ENCODE peak calls at places on chromosomes 6 and 20, in nine cellular contexts. G is mesenchymal stem cell; X is body of pancreas; Z is left ventricle myocardium inferior; Y is hepatocyte; T is CD8-positive, alpha-beta memory T cell; A is PC-3; I is psoas muscle; H is naive thymus-derived CD4-positive, alpha-beta T cell. M is an unnamed sample. For H3K36me3 and H3K27me3, the result is how much of the 10 kb centered on the place peaks cover.

GRCh38 chr20:20205862-20206236 is 153.5 kb downstream of the CFAP61 start:
- DNase-seq in G (no peak), X (no peak), Z (no peak), Y (no peak), T (no peak), A (no peak), I (no peak), H (no peak), M (no peak)

GRCh38 chr6:163529605-163530004 is 115.1 kb downstream of the QKI start:
- DNase-seq in G (peak), X (no peak), Z (no peak), Y (peak), T (no peak), A (peak), I (no peak), H (no peak), M (no peak)

GRCh38 chr20:53642196-53643030 is 48.8 kb upstream of the ZNF217 start:
- DNase-seq in G (peak), X (peak), Z (no peak), Y (peak), T (peak), A (peak), I (no peak), H (no peak), M (peak)

GRCh38 chr6:154703094-154703493 is 30.1 kb upstream of the SCAF8 start:
- DNase-seq in G (no peak), X (no peak), Z (no peak), Y (no peak), T (no peak), A (no peak), I (no peak), H (no peak), M (peak)

GRCh38 chr6:19032486-19033295 is 645.5 kb downstream of the RNF144B start:
- DNase-seq in G (no peak), X (no peak), Z (no peak), Y (no peak), T (no peak), A (no peak), I (no peak), H (no peak), M (no peak)

GRCh38 chr6:166615059-166615770 is 11.8 kb downstream of the RPS6KA2 start:
- DNase-seq in G (peak), X (no peak), Z (peak), Y (no peak), T (no peak), A (no peak), I (peak), H (no peak), M (no peak)

GRCh38 chr20:53681352-53682212 is 87.9 kb upstream of the ZNF217 start:
- DNase-seq in G (no peak), X (peak), Z (no peak), Y (no peak), T (no peak), A (no peak), I (no peak), H (no peak), M (no peak)

GRCh38 chr6:23212398-23212797 is 643.0 kb downstream of the HDGFL1 start:
- DNase-seq in G (no peak), X (no peak), Z (no peak), Y (no peak), T (no peak), A (no peak), I (no peak), H (no peak), M (no peak)

GRCh38 chr6:11414564-11414963 is 123.0 kb upstream of the TMEM170B start:
- DNase-seq in G (no peak), X (no peak), Z (no peak), Y (peak), T (peak), A (peak), I (no peak), H (peak), M (no peak)

GRCh38 chr6:53544050-53544499 is 826 bp downstream of the GCLC start:
- DNase-seq in G (peak), X (no peak), Z (no peak), Y (peak), T (no peak), A (peak), I (no peak), H (no peak), M (no peak)

GRCh38 chr6:48236375-48236774 is 125.4 kb upstream of the PTCHD4 start:
- DNase-seq in G (no peak), X (no peak), Z (no peak), Y (no peak), T (no peak), A (no peak), I (no peak), H (no peak), M (no peak)

GRCh38 chr6:20906938-20907337 is 372.7 kb downstream of the CDKAL1 start:
- DNase-seq in G (peak), X (no peak), Z (no peak), Y (no peak), T (no peak), A (peak), I (no peak), H (no peak), M (no peak)

DNA sequence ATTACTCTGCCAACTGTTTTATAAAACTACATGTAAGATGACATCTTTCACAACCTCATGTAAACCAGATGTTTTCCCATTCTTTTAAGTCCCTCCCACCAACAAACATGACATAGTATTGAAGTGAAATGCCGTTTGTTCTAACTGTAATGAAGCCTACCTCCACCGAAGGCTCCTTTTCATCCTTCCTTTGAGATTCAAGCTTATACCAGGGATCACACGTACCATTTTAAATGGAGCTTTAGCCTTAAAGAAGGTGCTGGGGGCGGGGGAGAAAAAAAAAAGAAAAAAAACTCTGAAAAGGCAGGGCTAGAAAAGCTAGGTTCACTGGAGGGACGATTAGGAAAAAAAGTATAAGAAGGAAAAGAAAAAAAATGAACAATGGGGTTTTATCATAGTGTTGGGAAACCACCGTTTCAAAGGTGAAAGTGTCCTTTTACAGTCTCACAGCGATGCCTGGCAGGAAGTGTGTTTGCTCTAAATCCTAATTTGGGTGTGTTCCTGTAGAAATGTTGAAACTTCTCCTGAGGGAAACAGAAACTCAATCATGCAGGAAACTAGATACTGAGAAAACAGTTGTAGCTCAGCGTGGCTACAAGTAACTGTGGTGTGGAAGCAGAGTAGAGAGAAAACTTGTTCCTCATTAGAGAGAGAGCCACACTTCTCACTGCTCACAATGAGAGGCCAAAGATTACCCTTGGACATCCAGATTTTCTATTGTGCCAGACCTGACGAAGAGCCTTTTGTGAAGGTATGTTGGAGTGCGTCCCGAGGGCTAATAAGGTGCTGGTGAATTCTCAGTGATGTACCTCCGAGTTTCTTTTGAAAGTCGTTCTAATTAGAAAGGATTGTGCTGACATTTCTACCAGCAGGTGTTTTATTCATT is 37.6 kb upstream of the HINT3 start:
- DNase-seq in G (peak), X (peak), Z (no peak), Y (peak), T (peak), A (peak), I (no peak), H (peak), M (no peak)
- H3K4me3 ChIP-seq in G (no peak), X (no peak), Z (peak), Y (no peak), T (peak), A (peak), I (peak), H (peak), M (no peak)

GRCh38 chr6:44606976-44607375 is 219.5 kb downstream of the CDC5L start:
- DNase-seq in G (no peak), X (no peak), Z (no peak), Y (no peak), T (no peak), A (no peak), I (no peak), H (no peak), M (no peak)
- H3K36me3 ChIP-seq in G (under half), X (under half), Z (under half), Y (under half), T (under half), A (under half), I (under half), H (under half), M (under half)

GRCh38 chr20:56624786-56625681 is 4.1 kb upstream of the TFAP2C start:
- DNase-seq in G (peak), X (no peak), Z (no peak), Y (no peak), T (no peak), A (no peak), I (no peak), H (no peak), M (peak)
- H3K27me3 ChIP-seq in G (half or more), X (under half), Z (half or more), Y (half or more), T (under half), A (under half), I (half or more), H (under half), M (under half)

GRCh38 chr6:75204959-75205775 is 686 bp downstream of the COL12A1 start:
- DNase-seq in G (peak), X (no peak), Z (no peak), Y (peak), T (no peak), A (peak), I (peak), H (no peak), M (peak)
- H3K4me3 ChIP-seq in G (peak), X (peak), Z (peak), Y (peak), T (peak), A (peak), I (peak), H (peak), M (peak)

DNA sequence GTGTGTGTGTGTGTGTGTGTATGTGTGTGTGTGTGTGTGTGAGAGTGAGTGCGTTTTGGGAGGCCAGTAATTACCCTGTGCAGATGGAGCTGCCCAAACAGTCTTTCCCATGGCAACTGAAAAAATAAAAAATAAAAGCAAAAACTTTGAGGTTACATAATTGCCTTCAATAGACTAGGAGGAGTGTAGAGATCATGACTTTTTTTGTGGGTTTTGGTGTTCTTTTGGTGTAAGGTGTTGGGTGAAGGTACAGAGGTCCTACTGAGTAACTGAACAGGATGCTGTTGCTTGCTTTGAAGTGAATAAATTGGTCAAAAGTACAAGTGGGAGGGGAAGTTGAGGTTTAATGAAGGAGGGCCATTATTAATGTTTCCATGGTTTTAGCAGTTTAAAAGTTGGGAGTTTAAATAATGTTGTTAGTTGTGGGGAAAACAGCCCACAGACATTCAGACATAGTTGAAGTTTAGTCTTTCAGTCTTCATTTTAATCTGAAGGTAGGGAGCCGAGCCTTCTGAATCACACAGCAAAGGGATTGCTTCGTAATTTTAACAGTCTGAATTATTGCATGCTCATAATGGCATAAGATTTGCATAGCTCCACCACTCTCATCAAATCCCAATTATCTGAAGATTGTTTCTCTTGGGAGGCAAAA is 251.4 kb downstream of the PRL start:
- DNase-seq in G (no peak), X (no peak), Z (no peak), Y (no peak), T (no peak), A (no peak), I (no peak), H (peak), M (no peak)
- H3K36me3 ChIP-seq in G (under half), X (under half), Z (under half), Y (under half), T (under half), A (under half), I (under half), H (under half), M (under half)

DNA sequence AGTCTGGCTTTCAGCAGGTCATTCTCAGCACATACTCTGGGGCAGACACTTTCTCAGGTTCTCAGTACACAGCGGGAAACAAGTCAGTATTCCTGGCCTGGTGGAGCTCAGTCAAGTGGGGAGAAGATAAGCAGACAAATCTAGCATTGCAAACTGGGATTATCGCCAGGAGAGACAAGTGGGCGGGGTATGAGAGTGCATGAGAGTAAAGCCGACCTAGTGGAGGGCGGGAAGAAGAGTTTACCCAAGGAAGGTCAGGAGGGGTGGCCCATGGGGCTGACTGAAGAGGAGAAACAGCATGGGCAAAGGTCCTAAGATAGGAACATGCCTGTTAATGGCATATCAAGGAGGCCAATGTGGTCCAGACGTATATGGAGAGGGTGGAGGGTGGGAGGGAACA is 12.3 kb upstream of the CSNK2A1 start:
- DNase-seq in G (no peak), X (no peak), Z (peak), Y (peak), T (no peak), A (no peak), I (no peak), H (no peak), M (no peak)
- H3K27me3 ChIP-seq in G (half or more), X (under half), Z (under half), Y (under half), T (under half), A (under half), I (under half), H (under half), M (under half)

GRCh38 chr20:539848-540247 is 3.7 kb downstream of the CSNK2A1 start:
- DNase-seq in G (peak), X (no peak), Z (no peak), Y (peak), T (no peak), A (peak), I (no peak), H (no peak), M (peak)
- H3K4me3 ChIP-seq in G (no peak), X (no peak), Z (peak), Y (no peak), T (no peak), A (no peak), I (peak), H (no peak), M (no peak)

M was measured in H7.